ENCODE peak calls at places on chromosomes 3 and 15, in six cellular contexts. G, C, L, F, V and P are unnamed samples.
A peak's percentile ranks its signal among the peaks of the same experiment; 100 is the strongest.

GRCh38 chr3:188689101-188689574 is 482.6 kb upstream of the TPRG1 start:
- DNase-seq in G (no peak), C (no peak), L (no peak), F (peak; percentile 71), V (no peak), P (no peak)

GRCh38 chr3:64184621-64185020 is 40.6 kb downstream of the PRICKLE2 start:
- DNase-seq in G (no peak), C (no peak), L (no peak), F (no peak), V (no peak), P (no peak)

GRCh38 chr15:95041297-95041696 is 809.9 kb downstream of the MCTP2 start:
- DNase-seq in G (no peak), C (no peak), L (no peak), F (no peak), V (no peak), P (no peak)

GRCh38 chr3:37993811-37994638 is 3.4 kb downstream of the VILL start:
- DNase-seq in G (no peak), C (peak; percentile 52), L (peak; percentile 46), F (peak; percentile 88), V (no peak), P (peak; percentile 14)

GRCh38 chr15:92693922-92694331 is 38.4 kb upstream of the FAM174B start:
- DNase-seq in G (peak; percentile 38), C (no peak), L (no peak), F (no peak), V (no peak), P (no peak)

GRCh38 chr3:67401911-67402310 is 252.5 kb downstream of the SUCLG2 start:
- DNase-seq in G (no peak), C (no peak), L (no peak), F (no peak), V (no peak), P (no peak)

GRCh38 chr3:158711886-158712285 is 20.4 kb downstream of the RARRES1 start:
- DNase-seq in G (no peak), C (no peak), L (no peak), F (no peak), V (peak; percentile 68), P (no peak)

GRCh38 chr3:17233398-17233800 is 348.6 kb downstream of the PLCL2 start:
- DNase-seq in G (no peak), C (no peak), L (no peak), F (no peak), V (peak; percentile 36), P (peak; percentile 55)

GRCh38 chr3:194082596-194083220 is 53.2 kb upstream of the HES1 start:
- DNase-seq in G (no peak), C (no peak), L (no peak), F (no peak), V (no peak), P (no peak)

GRCh38 chr15:49815937-49816336 is 195.1 kb downstream of the DTWD1 start:
- DNase-seq in G (no peak), C (no peak), L (no peak), F (no peak), V (no peak), P (no peak)

GRCh38 chr3:188157407-188157806 is 3.5 kb downstream of the LPP start:
- DNase-seq in G (no peak), C (no peak), L (no peak), F (peak; percentile 58), V (no peak), P (no peak)

GRCh38 chr15:58864602-58865419 is 68.7 kb downstream of the SLTM start:
- DNase-seq in G (no peak), C (no peak), L (no peak), F (no peak), V (no peak), P (peak; percentile 31)

GRCh38 chr3:73405853-73406252 is 218.9 kb downstream of the PDZRN3 start:
- DNase-seq in G (no peak), C (no peak), L (no peak), F (no peak), V (no peak), P (no peak)

GRCh38 chr3:27614592-27614991 is 107.5 kb downstream of the EOMES start:
- DNase-seq in G (no peak), C (no peak), L (no peak), F (no peak), V (no peak), P (no peak)

GRCh38 chr15:83364541-83364940 is 80.1 kb upstream of the BNC1 start:
- DNase-seq in G (no peak), C (no peak), L (no peak), F (no peak), V (no peak), P (no peak)

GRCh38 chr15:83362706-83363105 is 78.2 kb upstream of the BNC1 start:
- DNase-seq in G (no peak), C (no peak), L (no peak), F (no peak), V (no peak), P (no peak)

DNA sequence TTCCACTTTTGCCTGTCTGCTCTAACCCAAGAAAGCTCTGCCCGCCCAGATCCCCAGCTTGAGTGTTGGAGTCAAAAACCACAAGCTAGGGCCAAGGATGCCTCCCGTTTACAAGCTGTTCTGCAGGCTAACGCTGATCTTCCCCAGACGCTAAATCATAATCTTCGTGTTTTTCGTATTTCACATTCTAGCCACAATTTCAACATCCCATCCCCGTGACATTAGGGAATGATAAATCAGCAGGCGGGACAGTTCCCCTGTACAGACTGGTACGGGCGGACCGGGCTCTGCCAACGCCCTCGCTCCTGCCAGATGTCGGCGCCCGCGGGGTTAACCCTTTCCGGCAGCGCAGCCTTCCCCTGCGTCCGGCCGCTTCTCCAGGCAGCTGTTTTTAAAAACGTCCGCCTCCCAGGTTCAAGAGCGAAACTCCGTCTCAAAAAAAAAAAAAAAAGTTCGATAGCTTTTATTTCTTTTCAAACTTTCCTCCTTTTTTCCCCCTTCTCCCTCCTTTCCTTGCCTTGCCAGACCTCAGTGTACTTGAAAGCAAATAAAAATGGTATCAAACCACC is 81.0 kb upstream of the BNC1 start:
- DNase-seq in G (peak; percentile 64), C (no peak), L (peak; percentile 15), F (no peak), V (peak; percentile 76), P (peak; percentile 23)
- H3K27ac ChIP-seq in G (peak overlapping the region; percentile 91), C (no peak overlapping the region), L (peak overlapping the region; percentile 90), F (no peak overlapping the region), V (peak overlapping the region; percentile 94), P (peak overlapping the region; percentile 94)

GRCh38 chr15:73902121-73903020 is 23.9 kb upstream of the LOXL1 start:
- DNase-seq in G (no peak), C (no peak), L (no peak), F (no peak), V (no peak), P (no peak)

GRCh38 chr15:73904026-73904815 is 22.0 kb upstream of the LOXL1 start:
- DNase-seq in G (no peak), C (no peak), L (no peak), F (no peak), V (no peak), P (no peak)

GRCh38 chr15:73899197-73900128 is 26.1 kb downstream of the TBC1D21 start:
- DNase-seq in G (no peak), C (no peak), L (no peak), F (no peak), V (no peak), P (no peak)

GRCh38 chr15:73900129-73900712 is 26.0 kb upstream of the LOXL1 start:
- DNase-seq in G (no peak), C (no peak), L (no peak), F (no peak), V (no peak), P (no peak)

GRCh38 chr15:73901126-73901810 is 25.0 kb upstream of the LOXL1 start:
- DNase-seq in G (no peak), C (no peak), L (no peak), F (no peak), V (no peak), P (no peak)
- H3K27ac ChIP-seq in G (no peak overlapping the region), C (no peak overlapping the region), L (no peak overlapping the region), F (no peak overlapping the region), V (no peak overlapping the region), P (no peak overlapping the region)

DNA sequence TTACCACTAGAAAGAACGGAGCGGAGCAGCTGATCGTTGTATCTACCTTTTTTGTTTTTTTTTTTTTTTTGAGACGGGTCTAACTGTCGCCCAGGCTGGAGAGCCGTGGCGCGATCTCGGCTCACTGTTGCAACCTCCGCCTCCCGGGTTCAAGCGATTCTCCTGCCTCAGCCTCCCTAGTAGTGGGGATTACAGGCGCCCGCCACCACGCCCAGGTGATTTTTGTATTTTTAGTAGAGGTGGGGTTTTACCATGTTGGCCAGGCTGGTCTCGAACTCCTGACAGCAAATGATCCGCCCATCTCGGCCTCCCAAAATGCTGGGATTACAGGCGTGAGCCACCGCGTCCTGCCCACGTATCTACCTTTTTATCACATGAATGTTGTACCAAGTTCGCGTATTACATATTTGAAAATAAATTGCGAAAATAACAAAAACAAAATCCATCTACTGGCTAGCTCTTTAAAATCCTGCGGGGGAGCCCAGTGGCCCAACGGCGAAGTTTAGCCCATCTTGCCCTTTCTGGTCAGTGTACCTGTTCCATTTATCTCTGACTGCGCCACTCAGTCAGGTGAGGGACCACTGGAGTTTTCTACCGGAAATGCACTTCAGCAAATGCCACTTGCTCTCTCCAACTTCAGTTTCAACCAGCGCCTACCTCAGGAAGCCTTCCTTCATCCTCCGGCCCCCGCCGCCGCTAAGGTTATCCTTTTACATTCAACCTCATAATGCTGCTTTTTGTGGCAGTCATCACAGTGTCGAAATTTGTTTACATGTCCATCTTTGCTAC is 1.2 kb upstream of the EIF3J start:
- DNase-seq in G (no peak), C (peak; percentile 26), L (no peak), F (no peak), V (peak; percentile 19), P (no peak)
- H3K27ac ChIP-seq in G (peak overlapping the region; percentile 97), C (peak overlapping the region; percentile 69), L (peak overlapping the region; percentile 96), F (peak overlapping the region; percentile 96), V (peak overlapping the region; percentile 100), P (peak overlapping the region; percentile 98)

GRCh38 chr3:171286580-171287249 is 173.5 kb downstream of the TNIK start:
- DNase-seq in G (no peak), C (no peak), L (no peak), F (no peak), V (peak; percentile 54), P (no peak)

GRCh38 chr3:171282041-171282440 is 178.2 kb downstream of the TNIK start:
- DNase-seq in G (no peak), C (no peak), L (no peak), F (no peak), V (no peak), P (no peak)

GRCh38 chr3:171283248-171284222 is 176.7 kb downstream of the TNIK start:
- DNase-seq in G (no peak), C (no peak), L (no peak), F (peak; percentile 71), V (no peak), P (no peak)

GRCh38 chr3:171285287-171285686 is 174.9 kb downstream of the TNIK start:
- DNase-seq in G (no peak), C (no peak), L (no peak), F (no peak), V (peak; percentile 5), P (no peak)

DNA sequence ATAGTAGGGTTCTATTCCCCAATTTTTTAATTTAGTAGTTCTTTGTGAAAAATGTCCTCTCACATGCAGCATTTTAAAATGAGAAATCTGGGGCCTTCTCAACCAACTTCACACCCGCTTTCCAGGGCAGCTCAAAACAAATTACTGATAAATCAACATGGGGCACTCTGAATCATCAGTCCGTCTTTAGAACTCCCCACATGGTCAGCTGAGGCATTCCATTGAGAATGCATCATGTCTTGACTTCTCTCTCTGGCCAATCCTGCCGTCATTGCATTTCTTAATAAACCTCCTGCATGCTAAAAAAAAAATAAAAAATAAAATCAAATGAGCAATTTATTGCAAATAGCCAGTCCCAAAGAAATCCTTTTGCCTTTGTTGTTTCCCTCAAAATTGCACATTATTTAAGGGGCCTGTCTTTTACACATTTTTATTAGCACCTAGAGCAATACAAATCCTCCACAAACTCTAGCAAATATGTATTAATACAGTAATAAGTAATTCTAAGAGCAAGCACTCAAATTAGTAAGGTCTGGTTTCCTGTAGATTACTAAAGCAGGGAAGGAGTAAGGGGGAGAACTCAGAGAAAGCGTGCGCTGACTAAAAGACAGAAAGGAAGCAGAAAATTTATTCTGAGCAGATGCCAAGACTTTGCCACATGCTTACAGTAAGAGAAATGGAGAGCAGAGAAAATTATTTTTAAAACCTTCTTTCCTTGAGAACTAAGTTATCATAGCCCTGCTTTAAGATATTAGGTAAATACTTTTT is 175.7 kb downstream of the TNIK start:
- DNase-seq in G (no peak), C (no peak), L (no peak), F (peak; percentile 86), V (peak; percentile 85), P (no peak)
- H3K27ac ChIP-seq in G (peak overlapping the region; percentile 3), C (no peak overlapping the region), L (no peak overlapping the region), F (peak overlapping the region; percentile 75), V (no peak overlapping the region), P (no peak overlapping the region)